ENCODE peak calls at places on chromosomes 4 and X, in six cellular contexts. U is neuronal stem cell, R is dorsolateral prefrontal cortex, Q is memory B cell, D is ovary, O is DMS53. T is an unnamed sample.
A peak's percentile ranks its signal among the peaks of the same experiment; 100 is the strongest.

GRCh38 chr4:3667258-3667657 is 98.9 kb upstream of the ADRA2C start:
- DNase-seq in U (no peak), R (no peak), Q (no peak), D (no peak), O (no peak), T (no peak)

GRCh38 chr4:54165438-54165837 is 63.7 kb upstream of the PDGFRA start:
- DNase-seq in U (no peak), R (no peak), Q (no peak), D (no peak), O (no peak), T (peak; percentile 92)

GRCh38 chrX:69015564-69016218 is 149.6 kb downstream of the PJA1 start:
- DNase-seq in U (no peak), R (no peak), Q (no peak), D (no peak), O (no peak), T (no peak)

GRCh38 chr4:123547167-123547817 is 150.7 kb downstream of the SPRY1 start:
- DNase-seq in U (no peak), R (no peak), Q (no peak), D (no peak), O (peak; percentile 87), T (no peak)

GRCh38 chr4:73692284-73692683 is 48.1 kb upstream of the CXCL8 start:
- DNase-seq in U (no peak), R (no peak), Q (no peak), D (no peak), O (peak; percentile 60), T (no peak)

GRCh38 chrX:126165721-126166401 is at the start of gene DCAF12L2:
- DNase-seq in U (peak; percentile 24), R (peak; percentile 27), Q (no peak), D (peak; percentile 44), O (peak; percentile 75), T (no peak)

GRCh38 chr4:107736924-107737448 is 17.0 kb upstream of the PAPSS1 start:
- DNase-seq in U (peak; percentile 63), R (no peak), Q (peak; percentile 44), D (no peak), O (peak; percentile 44), T (peak; percentile 72)

GRCh38 chr4:88584471-88584900 is 7.8 kb upstream of the HERC3 start:
- DNase-seq in U (no peak), R (no peak), Q (no peak), D (no peak), O (no peak), T (no peak)

T was measured in choroid plexus epithelial cell.